ENCODE peak calls at places on chromosomes 13 and 19, in nine cellular contexts. S is AG20443, B is T-helper 1 cell, L is GM10248, Q is GM13976, V is hippocampal formation, P is AG10803, O is HCEC 1CT, U is foreskin fibroblast. R is an unnamed sample.

GRCh38 chr13:28387740-28388501 is 107.0 kb downstream of the FLT1 start:
- DNase-seq in S (no peak), B (no peak), L (no peak), Q (no peak), V (no peak), P (no peak), O (no peak), U (no peak), R (no peak)

GRCh38 chr19:54029930-54030490 is 33.7 kb downstream of the VSTM1 start:
- DNase-seq in S (peak), B (no peak), L (peak), Q (peak), V (peak), P (peak), O (peak), U (peak), R (peak)

GRCh38 chr13:36920612-36921185 is 661 bp upstream of the SMAD9 start:
- DNase-seq in S (no peak), B (no peak), L (no peak), Q (no peak), V (no peak), P (no peak), O (no peak), U (peak), R (peak)

GRCh38 chr13:100203696-100204367 is 114.9 kb downstream of the PCCA start:
- DNase-seq in S (peak), B (no peak), L (no peak), Q (peak), V (no peak), P (peak), O (peak), U (peak), R (no peak)

GRCh38 chr13:51549050-51549449 is 35.2 kb upstream of the WDFY2 start:
- DNase-seq in S (no peak), B (no peak), L (peak), Q (no peak), V (no peak), P (no peak), O (no peak), U (no peak), R (no peak)

GRCh38 chr19:54882758-54883157 is 8.7 kb downstream of the FCAR start:
- DNase-seq in S (no peak), B (no peak), L (peak), Q (peak), V (no peak), P (no peak), O (no peak), U (no peak), R (peak)

GRCh38 chr19:13794388-13794751 is 873 bp upstream of the ZSWIM4 start:
- DNase-seq in S (peak), B (no peak), L (no peak), Q (no peak), V (no peak), P (peak), O (peak), U (peak), R (peak)

GRCh38 chr13:25980255-25980654 is 71.6 kb downstream of the SHISA2 start:
- DNase-seq in S (peak), B (no peak), L (no peak), Q (no peak), V (no peak), P (peak), O (no peak), U (no peak), R (peak)

GRCh38 chr13:54373211-54373610 is 1344.6 kb downstream of the OLFM4 start:
- DNase-seq in S (no peak), B (no peak), L (no peak), Q (no peak), V (no peak), P (no peak), O (no peak), U (no peak), R (no peak)

GRCh38 chr19:33502521-33502920 is 19.1 kb downstream of the PEPD start:
- DNase-seq in S (no peak), B (no peak), L (no peak), Q (no peak), V (no peak), P (no peak), O (no peak), U (no peak), R (no peak)

GRCh38 chr13:29849071-29849541 is 1.3 kb downstream of the UBL3 start:
- DNase-seq in S (no peak), B (no peak), L (peak), Q (peak), V (peak), P (peak), O (no peak), U (peak), R (peak)

GRCh38 chr13:110869805-110870706 is 44.8 kb downstream of the ANKRD10 start:
- DNase-seq in S (peak), B (no peak), L (no peak), Q (no peak), V (peak), P (peak), O (peak), U (peak), R (peak)

GRCh38 chr19:850221-850978 is 1.7 kb upstream of the ELANE start:
- DNase-seq in S (peak), B (no peak), L (no peak), Q (no peak), V (no peak), P (peak), O (peak), U (peak), R (no peak)

GRCh38 chr19:6421075-6422014 is 3.3 kb downstream of the KHSRP start:
- DNase-seq in S (no peak), B (no peak), L (no peak), Q (no peak), V (no peak), P (no peak), O (no peak), U (no peak), R (no peak)

GRCh38 chr13:59914556-59914955 is 249.2 kb downstream of the DIAPH3 start:
- DNase-seq in S (peak), B (no peak), L (no peak), Q (no peak), V (no peak), P (peak), O (peak), U (peak), R (no peak)

GRCh38 chr19:45038931-45039893 is at the start of gene CLASRP:
- DNase-seq in S (peak), B (peak), L (peak), Q (peak), V (peak), P (peak), O (peak), U (peak), R (peak)

GRCh38 chr13:100798739-100799361 is 124.3 kb upstream of the TMTC4 start:
- DNase-seq in S (no peak), B (no peak), L (no peak), Q (no peak), V (no peak), P (no peak), O (no peak), U (no peak), R (no peak)

GRCh38 chr13:36328821-36329220 is 17.4 kb downstream of the SPART start:
- DNase-seq in S (no peak), B (no peak), L (no peak), Q (no peak), V (no peak), P (no peak), O (no peak), U (no peak), R (no peak)

GRCh38 chr13:37534181-37534580 is 64.4 kb downstream of the POSTN start:
- DNase-seq in S (peak), B (no peak), L (no peak), Q (no peak), V (no peak), P (peak), O (peak), U (peak), R (no peak)

GRCh38 chr19:42386974-42387707 is 3.0 kb downstream of the CNFN start:
- DNase-seq in S (peak), B (peak), L (peak), Q (peak), V (no peak), P (peak), O (peak), U (peak), R (peak)